ENCODE peak calls at places on chromosome 5, in four cellular contexts. K is kidney tubule cell, F is GOT3, V is NCI-H1417. T is an unnamed sample.

GRCh38 chr5:139140631-139141071 is 57.5 kb downstream of the SIL1 start:
- DNase-seq in K (no peak), F (no peak), V (peak), T (no peak)

GRCh38 chr5:168513861-168514428 is 15.2 kb upstream of the FBLL1 start:
- DNase-seq in K (no peak), F (no peak), V (no peak), T (no peak)

GRCh38 chr5:9624196-9624947 is 5.8 kb downstream of the TAS2R1 start:
- DNase-seq in K (peak), F (no peak), V (no peak), T (no peak)

GRCh38 chr5:143592648-143593047 is 189.2 kb upstream of the NR3C1 start:
- DNase-seq in K (no peak), F (no peak), V (no peak), T (no peak)

GRCh38 chr5:133907075-133907474 is 61.4 kb downstream of the C5orf15 start:
- DNase-seq in K (no peak), F (no peak), V (no peak), T (no peak)

GRCh38 chr5:177471610-177472356 is 1.7 kb downstream of the DBN1 start:
- DNase-seq in K (no peak), F (no peak), V (no peak), T (no peak)

GRCh38 chr5:86917117-86917579 is 299.4 kb downstream of the COX7C start:
- DNase-seq in K (peak), F (no peak), V (no peak), T (peak)

GRCh38 chr5:154411338-154411737 is 34.5 kb upstream of the SAP30L start:
- DNase-seq in K (no peak), F (no peak), V (no peak), T (no peak)

GRCh38 chr5:127785098-127785927 is 82.1 kb downstream of the CCDC192 start:
- DNase-seq in K (peak), F (no peak), V (no peak), T (peak)

GRCh38 chr5:1367149-1367548 is 22.2 kb upstream of the CLPTM1L start:
- DNase-seq in K (no peak), F (no peak), V (no peak), T (no peak)

GRCh38 chr5:179866241-179867078 is 7.8 kb upstream of the MRNIP start:
- DNase-seq in K (no peak), F (no peak), V (no peak), T (peak)

GRCh38 chr5:35902032-35902681 is 36.3 kb downstream of the CAPSL start:
- DNase-seq in K (peak), F (no peak), V (no peak), T (peak)

GRCh38 chr5:55580042-55580441 is 45.3 kb upstream of the PLPP1 start:
- DNase-seq in K (no peak), F (no peak), V (no peak), T (no peak)

GRCh38 chr5:173513521-173513991 is 102.9 kb downstream of the BOD1 start:
- DNase-seq in K (no peak), F (no peak), V (no peak), T (no peak)

GRCh38 chr5:170503970-170504525 is at the start of gene KCNIP1:
- DNase-seq in K (peak), F (no peak), V (no peak), T (no peak)

GRCh38 chr5:149133795-149134777 is 7.2 kb upstream of the ABLIM3 start:
- DNase-seq in K (peak), F (peak), V (no peak), T (peak)

GRCh38 chr5:6791031-6791577 is 77.9 kb downstream of the TENT4A start:
- DNase-seq in K (peak), F (no peak), V (peak), T (no peak)

GRCh38 chr5:137880313-137880712 is 8.9 kb upstream of the PKD2L2 start:
- DNase-seq in K (no peak), F (no peak), V (no peak), T (peak)

GRCh38 chr5:79020861-79021561 is 35.9 kb upstream of the ARSB start:
- DNase-seq in K (peak), F (no peak), V (peak), T (peak)

GRCh38 chr5:144598451-144599068 is 427.9 kb downstream of the KCTD16 start:
- DNase-seq in K (peak), F (no peak), V (peak), T (no peak)

GRCh38 chr5:59766394-59766793 is 127.1 kb downstream of the PDE4D start:
- DNase-seq in K (no peak), F (no peak), V (no peak), T (peak)

GRCh38 chr5:21802869-21803490 is 1050.2 kb downstream of the CDH12 start:
- DNase-seq in K (peak), F (no peak), V (peak), T (peak)

GRCh38 chr5:10301842-10302610 is 5.7 kb downstream of the CMBL start:
- DNase-seq in K (peak), F (no peak), V (no peak), T (peak)

GRCh38 chr5:17302138-17302537 is 84.7 kb downstream of the BASP1 start:
- DNase-seq in K (no peak), F (no peak), V (no peak), T (peak)

GRCh38 chr5:136337788-136338187 is 27.6 kb downstream of the TRPC7 start:
- DNase-seq in K (no peak), F (no peak), V (no peak), T (no peak)

GRCh38 chr5:78504726-78505431 is 143.7 kb downstream of the LHFPL2 start:
- DNase-seq in K (peak), F (peak), V (peak), T (peak)

GRCh38 chr5:69468631-69469030 is 24.0 kb upstream of the OCLN start:
- DNase-seq in K (no peak), F (no peak), V (no peak), T (no peak)

GRCh38 chr5:73189816-73190451 is 16.9 kb downstream of the TMEM174 start:
- DNase-seq in K (peak), F (no peak), V (peak), T (no peak)

GRCh38 chr5:167743685-167744084 is 547.8 kb upstream of the WWC1 start:
- DNase-seq in K (peak), F (no peak), V (no peak), T (peak)

GRCh38 chr5:14173419-14174234 is 30.5 kb downstream of the TRIO start:
- DNase-seq in K (no peak), F (no peak), V (no peak), T (no peak)

GRCh38 chr5:76724871-76725270 is 8.9 kb downstream of the F2R start:
- DNase-seq in K (peak), F (no peak), V (no peak), T (peak)

GRCh38 chr5:55800924-55801323 is 50.2 kb upstream of the IL31RA start:
- DNase-seq in K (no peak), F (no peak), V (no peak), T (no peak)

GRCh38 chr5:1471240-1471853 is 26.1 kb upstream of the SLC6A3 start:
- DNase-seq in K (no peak), F (no peak), V (no peak), T (no peak)

GRCh38 chr5:87828545-87829213 is 415.9 kb upstream of the CCNH start:
- DNase-seq in K (no peak), F (no peak), V (no peak), T (no peak)

GRCh38 chr5:141640051-141640415 is 3.2 kb downstream of the RELL2 start:
- DNase-seq in K (no peak), F (no peak), V (no peak), T (no peak)

GRCh38 chr5:144315994-144316634 is 145.4 kb downstream of the KCTD16 start:
- DNase-seq in K (no peak), F (no peak), V (no peak), T (no peak)

GRCh38 chr5:141908796-141909195 is 14.9 kb upstream of the DELE1 start:
- DNase-seq in K (peak), F (no peak), V (no peak), T (peak)